ENCODE peak calls at places on chromosomes 4 and X, in five cellular contexts. D is K562, R is HCT116, Q is HepG2, L is GM12878. N is an unnamed sample.

GRCh38 chr4:112421911-112422310 is 94.1 kb downstream of the NEUROG2 start:
- DNase-seq in D (no peak), R (no peak), Q (no peak), L (no peak), N (no peak)

GRCh38 chr4:117588771-117589170 is 445.5 kb upstream of the NDST3 start:
- DNase-seq in D (no peak), R (no peak), Q (no peak), L (no peak), N (no peak)

GRCh38 chrX:262391-262909 is 18.7 kb upstream of the PLCXD1 start:
- DNase-seq in D (no peak), R (no peak), Q (peak), L (no peak), N (no peak)

GRCh38 chr4:2077537-2078460 is 18.7 kb downstream of the NAT8L start:
- DNase-seq in D (no peak), R (no peak), Q (no peak), L (no peak), N (no peak)

GRCh38 chrX:154986826-154987575 is 35.5 kb downstream of the F8 start:
- DNase-seq in D (no peak), R (no peak), Q (no peak), L (no peak), N (no peak)

GRCh38 chrX:119455264-119455663 is 13.0 kb upstream of the SLC25A5 start:
- DNase-seq in D (no peak), R (no peak), Q (no peak), L (no peak), N (no peak)

GRCh38 chrX:47482065-47482511 is 934 bp downstream of the ZNF41 start:
- DNase-seq in D (peak), R (no peak), Q (no peak), L (no peak), N (no peak)

GRCh38 chrX:28922106-28922505 is 334.9 kb downstream of the IL1RAPL1 start:
- DNase-seq in D (no peak), R (no peak), Q (no peak), L (no peak), N (no peak)

GRCh38 chr4:3860061-3860912 is 94.1 kb downstream of the ADRA2C start:
- DNase-seq in D (no peak), R (no peak), Q (no peak), L (no peak), N (no peak)

DNA sequence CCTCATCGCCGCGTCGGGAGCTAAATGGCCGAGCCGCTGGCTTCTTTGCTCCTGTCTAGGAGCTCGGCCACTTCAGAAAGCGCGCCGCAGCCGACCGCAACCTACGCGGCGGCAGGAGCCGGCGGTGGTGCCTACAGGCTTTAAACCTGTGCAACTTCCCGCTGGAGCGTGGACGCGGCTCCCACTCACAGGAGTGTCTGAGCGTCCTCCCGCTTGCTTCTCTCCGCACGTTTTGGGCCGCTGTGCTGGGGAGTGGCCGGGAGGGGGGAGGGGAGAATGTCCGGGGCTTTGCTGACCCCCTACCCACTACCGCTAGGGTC is 1.0 kb downstream of the NHSL2 start:
- DNase-seq in D (no peak), R (no peak), Q (no peak), L (no peak), N (no peak)
- TF ChIP-seq EZH2 in D (no peak), R (no peak), Q (no peak), L (no peak), N (no peak)

GRCh38 chr4:8251110-8251883 is 18.3 kb upstream of the HTRA3 start:
- DNase-seq in D (no peak), R (no peak), Q (no peak), L (no peak), N (no peak)

GRCh38 chr4:8254076-8254475 is 15.5 kb upstream of the HTRA3 start:
- DNase-seq in D (no peak), R (no peak), Q (no peak), L (no peak), N (no peak)

GRCh38 chr4:8250637-8251036 is 18.9 kb upstream of the HTRA3 start:
- DNase-seq in D (no peak), R (no peak), Q (no peak), L (no peak), N (no peak)

GRCh38 chr4:8250167-8250566 is 19.4 kb upstream of the HTRA3 start:
- DNase-seq in D (no peak), R (no peak), Q (no peak), L (no peak), N (no peak)

DNA sequence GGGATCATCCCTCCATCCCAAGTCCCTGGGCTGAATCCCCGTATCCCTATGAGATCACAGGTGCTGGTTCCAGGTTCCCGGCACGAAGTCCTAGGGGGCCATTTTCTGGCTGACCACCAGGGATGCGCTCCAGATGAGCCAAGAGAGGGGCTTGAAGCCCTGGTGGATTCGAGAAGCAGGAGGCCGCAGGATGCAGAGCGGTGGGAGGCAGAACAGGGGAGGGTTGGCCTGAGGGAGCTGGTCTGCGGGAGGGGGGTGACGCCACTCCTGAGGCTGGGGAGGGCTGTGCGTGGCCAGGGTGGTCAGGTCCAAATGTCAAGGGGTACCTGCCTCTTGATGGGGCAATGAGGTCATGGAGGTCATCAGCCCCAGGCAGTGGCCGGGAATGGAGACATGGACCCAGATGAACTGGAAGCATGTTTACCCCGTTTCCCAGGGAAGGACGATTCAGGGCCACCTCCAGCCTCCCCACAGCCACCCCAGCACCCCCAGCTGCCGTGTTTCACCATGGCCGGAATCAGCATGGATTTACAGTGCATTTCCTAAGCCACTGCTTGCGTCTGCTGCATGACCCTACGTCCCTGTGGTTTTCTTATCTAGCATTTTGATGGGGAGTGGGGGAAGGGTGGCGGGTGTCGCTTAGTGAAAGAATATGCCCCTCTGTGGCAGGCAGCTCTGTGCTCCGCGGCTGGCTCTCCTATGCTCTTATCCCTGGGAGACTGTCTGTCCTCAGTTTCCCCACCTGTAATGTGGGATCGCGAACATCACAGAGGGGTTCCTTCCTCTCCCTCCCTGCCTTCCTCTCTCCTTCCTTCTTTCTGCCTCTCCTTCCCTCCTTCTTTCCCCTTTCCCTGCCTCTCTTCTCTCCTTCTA is 17.0 kb upstream of the HTRA3 start:
- DNase-seq in D (peak), R (no peak), Q (no peak), L (no peak), N (no peak)
- TF ChIP-seq JUND in D (peak), R (no peak), Q (no peak), L (no peak), N (no peak)

GRCh38 chr4:84480082-84480481 is 19.0 kb downstream of the NKX6-1 start:
- DNase-seq in D (no peak), R (no peak), Q (no peak), L (no peak), N (no peak)

GRCh38 chr4:84483738-84484137 is 15.4 kb downstream of the NKX6-1 start:
- DNase-seq in D (no peak), R (no peak), Q (no peak), L (no peak), N (no peak)

GRCh38 chr4:84481077-84481878 is 17.8 kb downstream of the NKX6-1 start:
- DNase-seq in D (no peak), R (no peak), Q (no peak), L (no peak), N (no peak)

GRCh38 chr4:84482564-84483563 is 16.2 kb downstream of the NKX6-1 start:
- DNase-seq in D (no peak), R (no peak), Q (no peak), L (no peak), N (no peak)

GRCh38 chr4:84481879-84482245 is 17.2 kb downstream of the NKX6-1 start:
- DNase-seq in D (no peak), R (no peak), Q (no peak), L (no peak), N (peak)
- TF ChIP-seq EZH2 in D (no peak), R (no peak), Q (no peak), L (no peak), N (no peak)

GRCh38 chr4:187232796-187233195 is 509.1 kb upstream of the FAT1 start:
- DNase-seq in D (no peak), R (no peak), Q (no peak), L (no peak), N (no peak)

GRCh38 chr4:187238646-187239045 is 515.0 kb upstream of the FAT1 start:
- DNase-seq in D (no peak), R (no peak), Q (no peak), L (no peak), N (no peak)

GRCh38 chr4:187232201-187232600 is 508.5 kb upstream of the FAT1 start:
- DNase-seq in D (no peak), R (no peak), Q (no peak), L (no peak), N (no peak)

GRCh38 chr4:187235456-187236170 is 512.0 kb upstream of the FAT1 start:
- DNase-seq in D (no peak), R (no peak), Q (no peak), L (no peak), N (no peak)

DNA sequence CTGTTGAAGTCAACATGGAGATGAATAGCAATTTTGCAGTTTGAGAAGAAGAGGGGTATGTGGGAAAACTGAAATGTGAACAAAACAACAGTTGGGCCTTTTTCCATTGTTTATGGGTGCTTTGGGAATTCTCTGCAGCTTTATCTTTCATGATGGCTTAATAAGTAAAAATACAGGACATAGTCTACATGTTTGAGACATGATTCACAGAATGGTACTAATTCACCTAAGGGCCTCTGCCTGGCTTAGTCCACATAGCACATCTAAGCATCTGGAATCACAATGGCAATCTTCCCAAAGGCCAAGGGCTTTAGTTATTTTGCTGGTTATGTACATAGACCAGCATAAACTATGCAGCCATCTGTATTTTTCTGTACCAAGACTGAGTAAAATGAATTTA is 512.8 kb upstream of the FAT1 start:
- DNase-seq in D (no peak), R (no peak), Q (no peak), L (no peak), N (no peak)
- TF ChIP-seq JUND in D (no peak), R (no peak), Q (no peak), L (no peak), N (no peak)

N was measured in H1.